ENCODE peak calls at places on chromosomes 11 and 22, in four cellular contexts. J is AG04449, X is breast epithelium, I is heart left ventricle. T is an unnamed sample.

GRCh38 chr11:130578738-130579368 is 130.4 kb downstream of the ADAMTS15 start:
- DNase-seq in X (no peak), J (no peak), I (no peak), T (no peak)

GRCh38 chr11:127003260-127003981 is 2.9 kb upstream of the KIRREL3 start:
- DNase-seq in X (no peak), I (no peak), J (no peak), T (peak; percentile 85)

GRCh38 chr11:128687321-128687720 is 6.6 kb upstream of the FLI1 start:
- DNase-seq in J (no peak), I (peak; percentile 53), X (no peak), T (no peak)

GRCh38 chr11:76698321-76699043 is 27.9 kb upstream of the LRRC32 start:
- DNase-seq in I (no peak), X (no peak), J (no peak), T (no peak)

GRCh38 chr11:29321293-29322132 is 695.3 kb downstream of the KCNA4 start:
- DNase-seq in J (no peak), I (no peak), X (no peak), T (no peak)

GRCh38 chr22:39534591-39535301 is 2.2 kb upstream of the RPS19BP1 start:
- DNase-seq in I (peak; percentile 81), X (peak; percentile 65), J (no peak), T (peak; percentile 94)

GRCh38 chr11:116167706-116168458 is 604.9 kb downstream of the BUD13 start:
- DNase-seq in X (no peak), J (no peak), I (no peak), T (peak; percentile 65)

GRCh38 chr11:30545507-30545906 is 40.6 kb downstream of the MPPED2 start:
- DNase-seq in X (no peak), I (no peak), J (no peak), T (no peak)

GRCh38 chr22:46674906-46675305 is 54.7 kb downstream of the GRAMD4 start:
- DNase-seq in I (no peak), X (no peak), J (no peak), T (no peak)

GRCh38 chr11:70712471-70712870 is 314.1 kb downstream of the CTTN start:
- DNase-seq in I (peak; percentile 43), J (no peak), X (no peak), T (no peak)

GRCh38 chr11:10455637-10456487 is 798 bp downstream of the AMPD3 start:
- DNase-seq in J (peak; percentile 36), I (peak; percentile 40), X (no peak), T (peak; percentile 85)

GRCh38 chr11:92894197-92894596 is 75.3 kb upstream of the MTNR1B start:
- DNase-seq in X (no peak), I (no peak), J (no peak), T (no peak)

GRCh38 chr11:35711173-35711910 is 48.8 kb downstream of the TRIM44 start:
- DNase-seq in I (no peak), J (no peak), X (no peak), T (no peak)
- TF ChIP-seq CTCF in I (peak; percentile 14), J (no peak), X (no peak), T (peak; percentile 20)

GRCh38 chr11:17782145-17782544 is 47.6 kb downstream of the KCNC1 start:
- DNase-seq in X (no peak), J (no peak), I (peak; percentile 1), T (no peak)
- TF ChIP-seq CTCF in X (no peak), J (no peak), I (no peak), T (no peak)

GRCh38 chr11:2130881-2131352 is 8.3 kb downstream of the IGF2 start:
- DNase-seq in I (no peak), J (no peak), X (no peak), T (no peak)
- TF ChIP-seq CTCF in I (no peak), J (no peak), X (no peak), T (no peak)

DNA sequence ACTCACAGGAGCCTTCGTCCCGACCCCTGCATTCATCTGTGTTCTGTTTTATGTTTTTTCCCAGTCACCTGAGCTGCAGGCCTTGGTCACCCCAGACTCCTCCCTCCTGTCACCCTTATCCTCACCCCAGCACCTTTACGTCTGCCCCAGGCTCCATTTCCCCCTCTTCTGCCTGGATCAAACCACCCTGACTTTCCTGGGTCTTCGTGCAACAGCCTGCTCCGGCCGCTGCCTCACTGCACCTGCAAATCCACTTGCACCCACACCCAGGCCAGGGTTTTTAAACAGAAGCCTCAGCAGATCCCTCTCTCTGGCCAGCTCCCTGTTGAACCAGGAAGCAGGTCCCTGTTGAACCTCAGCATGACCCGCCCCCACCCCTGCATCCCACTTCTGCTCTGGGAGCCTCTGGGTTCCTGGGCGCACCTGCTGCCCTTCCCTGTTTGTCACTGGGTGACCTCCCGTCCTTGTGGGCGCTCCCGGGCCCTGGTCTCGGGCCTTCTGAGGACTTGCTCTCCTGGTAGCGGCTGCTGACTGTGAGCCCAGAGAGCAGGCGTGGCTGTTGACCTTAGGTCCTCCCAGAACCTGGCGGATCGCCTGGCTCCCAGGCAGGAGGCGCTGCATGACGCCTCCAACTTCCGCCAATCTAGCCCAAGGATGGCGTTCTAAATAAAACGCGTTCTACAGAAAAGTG is 12.8 kb downstream of the MAPK8IP2 start:
- DNase-seq in X (peak; percentile 41), I (peak; percentile 67), J (no peak), T (no peak)
- TF ChIP-seq CTCF in X (no peak), I (no peak), J (no peak), T (no peak)

GRCh38 chr11:69293087-69293486 is 868 bp upstream of the MYEOV start:
- DNase-seq in X (no peak), J (no peak), I (no peak), T (no peak)
- TF ChIP-seq CTCF in X (no peak), J (no peak), I (peak; percentile 10), T (no peak)

GRCh38 chr11:102111011-102111786 is 952 bp downstream of the YAP1 start:
- DNase-seq in I (peak; percentile 75), X (peak; percentile 78), J (no peak), T (peak; percentile 92)
- TF ChIP-seq CTCF in I (peak; percentile 9), X (no peak), J (peak; percentile 45), T (peak; percentile 23)

GRCh38 chr11:57802411-57802810 is 40.8 kb downstream of the CTNND1 start:
- DNase-seq in I (no peak), J (no peak), X (no peak), T (no peak)

GRCh38 chr11:57800444-57801184 is 39.0 kb downstream of the CTNND1 start:
- DNase-seq in X (peak; percentile 50), J (no peak), I (no peak), T (no peak)

GRCh38 chr11:57801185-57801490 is 39.5 kb downstream of the CTNND1 start:
- DNase-seq in I (no peak), J (no peak), X (no peak), T (no peak)

GRCh38 chr11:57804466-57804865 is 42.9 kb downstream of the CTNND1 start:
- DNase-seq in X (no peak), I (no peak), J (no peak), T (no peak)

GRCh38 chr11:57805780-57806179 is 44.2 kb downstream of the CTNND1 start:
- DNase-seq in I (peak; percentile 44), J (no peak), X (no peak), T (no peak)
- TF ChIP-seq CTCF in I (no peak), J (no peak), X (no peak), T (no peak)

GRCh38 chr11:118791015-118791960 is at the start of gene DDX6:
- DNase-seq in I (peak; percentile 94), J (no peak), X (peak; percentile 91), T (peak; percentile 97)
- TF ChIP-seq CTCF in I (peak; percentile 45), J (peak; percentile 67), X (peak; percentile 28), T (peak; percentile 42)

T was measured in osteocyte.